ENCODE peak calls at places on chromosomes 6 and 20, in ten cellular contexts. D is A673, O is colonic mucosa, B is neural progenitor cell, N is DND-41, K is AG10803, V is heart left ventricle, S is endothelial cell, M is IMR-90, P is left lung. Q is an unnamed sample.
A peak's percentile ranks its signal among the peaks of the same experiment; 100 is the strongest.

GRCh38 chr6:116629467-116630063 is 13.3 kb downstream of the RSPH4A start:
- DNase-seq in P (no peak), V (no peak), M (no peak), N (no peak), O (no peak), S (no peak), B (no peak), K (no peak), D (no peak), Q (no peak)

GRCh38 chr6:121482004-121482693 is 46.7 kb downstream of the GJA1 start:
- DNase-seq in D (no peak), V (no peak), M (peak; percentile 87), B (no peak), K (peak; percentile 64), O (no peak), P (no peak), S (no peak), N (no peak), Q (no peak)

GRCh38 chr6:138250513-138251247 is 32.4 kb upstream of the PBOV1 start:
- DNase-seq in V (peak; percentile 13), B (no peak), K (peak; percentile 85), P (peak; percentile 67), S (no peak), O (no peak), N (no peak), D (no peak), M (peak; percentile 5), Q (no peak)

GRCh38 chr6:127053032-127053908 is 65.2 kb upstream of the RSPO3 start:
- DNase-seq in V (no peak), S (no peak), O (no peak), N (no peak), D (peak; percentile 23), K (peak; percentile 16), P (no peak), M (peak; percentile 19), B (no peak), Q (no peak)

GRCh38 chr20:8722277-8722928 is 346.5 kb upstream of the PLCB4 start:
- DNase-seq in O (peak; percentile 39), V (peak; percentile 26), N (peak; percentile 63), M (peak; percentile 77), K (peak; percentile 74), P (no peak), D (peak; percentile 81), B (peak; percentile 78), S (peak; percentile 57), Q (peak; percentile 24)

GRCh38 chr6:168162366-168162765 is 83.4 kb upstream of the FRMD1 start:
- DNase-seq in D (no peak), V (no peak), N (no peak), O (peak; percentile 58), B (no peak), P (no peak), K (no peak), S (no peak), M (no peak), Q (no peak)

GRCh38 chr6:107603029-107603428 is 113.1 kb downstream of the SOBP start:
- DNase-seq in D (no peak), N (no peak), M (no peak), V (no peak), P (no peak), B (no peak), S (no peak), K (no peak), O (no peak), Q (no peak)

GRCh38 chr20:4305091-4305490 is 289.7 kb upstream of the RNF24 start:
- DNase-seq in D (no peak), M (no peak), P (no peak), K (no peak), N (no peak), B (no peak), V (no peak), O (no peak), S (no peak), Q (no peak)

GRCh38 chr6:23547851-23548250 is 578.2 kb upstream of the NRSN1 start:
- DNase-seq in P (no peak), M (no peak), O (no peak), S (peak; percentile 27), N (no peak), K (no peak), D (no peak), B (peak; percentile 34), V (no peak), Q (no peak)

GRCh38 chr6:116419069-116419468 is 42.1 kb upstream of the CALHM6 start:
- DNase-seq in O (no peak), N (no peak), D (no peak), S (no peak), M (peak; percentile 56), K (no peak), B (no peak), V (no peak), P (no peak), Q (no peak)

GRCh38 chr6:20564269-20564668 is 30.0 kb downstream of the CDKAL1 start:
- DNase-seq in P (no peak), N (no peak), S (no peak), K (peak; percentile 23), B (peak; percentile 15), V (no peak), D (peak; percentile 63), M (peak; percentile 27), O (no peak), Q (no peak)

GRCh38 chr6:63816401-63816975 is 180.9 kb downstream of the PHF3 start:
- DNase-seq in K (no peak), P (no peak), D (no peak), N (no peak), M (no peak), V (no peak), S (no peak), B (no peak), O (no peak), Q (no peak)

GRCh38 chr6:63816979-63817436 is 181.4 kb downstream of the PHF3 start:
- DNase-seq in O (no peak), K (no peak), M (peak; percentile 27), B (peak; percentile 60), P (no peak), V (no peak), N (no peak), D (peak; percentile 31), S (no peak), Q (no peak)

GRCh38 chr6:63817492-63818050 is 182.0 kb downstream of the PHF3 start:
- DNase-seq in M (no peak), P (no peak), K (no peak), O (no peak), N (no peak), S (no peak), V (no peak), D (no peak), B (no peak), Q (no peak)

GRCh38 chr6:63814459-63814858 is 178.9 kb downstream of the PHF3 start:
- DNase-seq in M (no peak), D (peak; percentile 18), N (no peak), P (no peak), S (no peak), V (no peak), O (no peak), B (no peak), K (no peak), Q (no peak)

GRCh38 chr6:63813531-63813930 is 177.9 kb downstream of the PHF3 start:
- DNase-seq in P (no peak), N (no peak), M (no peak), O (no peak), B (peak; percentile 9), S (no peak), V (no peak), K (no peak), D (peak; percentile 18), Q (no peak)
- TF ChIP-seq CTCF in P (no peak), N (no peak), M (no peak), O (no peak), B (peak; percentile 21), S (no peak), V (no peak), K (peak; percentile 16), D (peak; percentile 32), Q (no peak)

GRCh38 chr6:36731622-36732310 is 34.1 kb downstream of the RAB44 start:
- DNase-seq in V (no peak), S (no peak), M (no peak), P (peak; percentile 27), N (no peak), O (no peak), D (no peak), K (no peak), B (no peak), Q (no peak)
- TF ChIP-seq CTCF in V (no peak), S (no peak), M (no peak), P (no peak), N (no peak), O (no peak), D (no peak), K (no peak), B (peak; percentile 29), Q (no peak)

GRCh38 chr6:28542440-28543293 is 17.0 kb downstream of the GPX5 start:
- DNase-seq in M (peak; percentile 91), N (peak; percentile 13), O (peak; percentile 51), P (peak; percentile 44), B (peak; percentile 97), K (peak; percentile 82), D (peak; percentile 90), V (no peak), S (peak; percentile 78), Q (peak; percentile 47)
- TF ChIP-seq CTCF in M (peak; percentile 35), N (peak; percentile 28), O (peak; percentile 26), P (no peak), B (peak; percentile 80), K (peak; percentile 41), D (peak; percentile 58), V (no peak), S (peak; percentile 84), Q (no peak)

GRCh38 chr20:53688085-53688484 is 94.4 kb upstream of the ZNF217 start:
- DNase-seq in S (no peak), P (no peak), M (no peak), N (no peak), O (no peak), V (no peak), K (no peak), B (no peak), D (no peak), Q (no peak)

GRCh38 chr20:53683506-53683905 is 89.9 kb upstream of the ZNF217 start:
- DNase-seq in S (no peak), D (no peak), B (no peak), M (no peak), O (no peak), N (no peak), K (no peak), V (no peak), P (no peak), Q (no peak)

GRCh38 chr20:53681352-53682212 is 87.9 kb upstream of the ZNF217 start:
- DNase-seq in D (no peak), V (no peak), N (no peak), B (no peak), M (no peak), P (no peak), O (no peak), K (no peak), S (no peak), Q (no peak)

GRCh38 chr20:53679597-53680309 is 86.1 kb upstream of the ZNF217 start:
- DNase-seq in N (no peak), O (no peak), M (no peak), P (no peak), S (no peak), K (no peak), V (no peak), B (peak; percentile 34), D (no peak), Q (no peak)

DNA sequence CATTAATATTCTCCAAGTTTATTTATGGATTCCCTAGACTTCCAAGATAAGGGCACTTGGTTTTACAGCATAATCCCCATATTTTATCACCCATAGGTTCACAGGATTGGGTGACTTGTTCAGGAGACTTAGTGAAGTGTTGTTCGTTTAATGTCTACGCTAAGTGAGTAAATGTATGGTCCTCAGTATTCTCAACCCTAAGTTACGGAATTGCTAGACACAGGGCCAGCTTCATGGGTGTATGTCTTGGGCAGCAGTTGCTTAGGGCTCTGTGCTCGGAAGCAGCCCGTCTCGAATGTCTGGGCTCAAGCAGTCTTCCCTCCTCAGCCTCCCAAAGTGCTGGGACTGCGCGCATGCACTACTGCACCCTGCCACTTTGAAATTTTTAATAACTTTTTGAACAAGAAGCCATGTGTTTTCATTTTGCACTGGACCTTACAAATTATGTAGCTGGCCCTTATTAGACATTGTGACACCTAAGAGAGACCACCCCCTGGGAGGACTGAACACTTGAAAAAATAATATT is 91.5 kb upstream of the ZNF217 start:
- DNase-seq in K (no peak), D (no peak), M (no peak), P (no peak), B (no peak), S (no peak), V (no peak), O (no peak), N (no peak), Q (no peak)
- TF ChIP-seq CTCF in K (no peak), D (no peak), M (no peak), P (no peak), B (no peak), S (no peak), V (no peak), O (no peak), N (no peak), Q (no peak)

Q was measured in CD8-positive, alpha-beta T cell.